ENCODE peak calls at places on chromosome 7, in eight cellular contexts. W is PC-9, S is GM23248, L is body of pancreas, Q is mesendoderm, J is stomach, A is testis, K is hepatocyte. V is an unnamed sample.

GRCh38 chr7:143499246-143499645 is 21.6 kb downstream of the TAS2R41 start:
- DNase-seq in W (no peak), S (peak), L (no peak), Q (no peak), J (no peak), A (no peak), K (peak), V (no peak)

GRCh38 chr7:47361229-47361628 is 220.7 kb downstream of the TNS3 start:
- DNase-seq in W (no peak), S (no peak), L (no peak), Q (no peak), J (peak), A (no peak), K (no peak), V (no peak)

GRCh38 chr7:101553771-101554445 is 75.2 kb downstream of the MYL10 start:
- DNase-seq in W (no peak), S (no peak), L (no peak), Q (no peak), J (no peak), A (no peak), K (no peak), V (no peak)

GRCh38 chr7:15178065-15178464 is 275.5 kb upstream of the DGKB start:
- DNase-seq in W (no peak), S (peak), L (no peak), Q (no peak), J (no peak), A (no peak), K (no peak), V (no peak)

GRCh38 chr7:24381919-24382505 is 98.0 kb downstream of the NPY start:
- DNase-seq in W (peak), S (peak), L (no peak), Q (peak), J (no peak), A (no peak), K (peak), V (no peak)

GRCh38 chr7:32937344-32938174 is 19.7 kb upstream of the FKBP9 start:
- DNase-seq in W (peak), S (peak), L (peak), Q (no peak), J (peak), A (peak), K (peak), V (no peak)

GRCh38 chr7:54831644-54832095 is 72.7 kb upstream of the SEC61G start:
- DNase-seq in W (peak), S (no peak), L (no peak), Q (peak), J (no peak), A (no peak), K (no peak), V (no peak)

GRCh38 chr7:9955138-9955537 is 1018.5 kb upstream of the PHF14 start:
- DNase-seq in W (no peak), S (no peak), L (no peak), Q (no peak), J (no peak), A (no peak), K (no peak), V (no peak)

GRCh38 chr7:46671108-46671769 is 750.2 kb upstream of the IGFBP3 start:
- DNase-seq in W (no peak), S (no peak), L (no peak), Q (peak), J (no peak), A (no peak), K (no peak), V (no peak)

GRCh38 chr7:21054427-21055133 is 267.9 kb upstream of the SP8 start:
- DNase-seq in W (peak), S (peak), L (no peak), Q (peak), J (no peak), A (no peak), K (no peak), V (no peak)

GRCh38 chr7:47888371-47889265 is 59.6 kb downstream of the PKD1L1 start:
- DNase-seq in W (no peak), S (no peak), L (no peak), Q (no peak), J (no peak), A (peak), K (no peak), V (no peak)

GRCh38 chr7:38107486-38107893 is 70.6 kb upstream of the STARD3NL start:
- DNase-seq in W (peak), S (peak), L (peak), Q (peak), J (peak), A (peak), K (peak), V (peak)

DNA sequence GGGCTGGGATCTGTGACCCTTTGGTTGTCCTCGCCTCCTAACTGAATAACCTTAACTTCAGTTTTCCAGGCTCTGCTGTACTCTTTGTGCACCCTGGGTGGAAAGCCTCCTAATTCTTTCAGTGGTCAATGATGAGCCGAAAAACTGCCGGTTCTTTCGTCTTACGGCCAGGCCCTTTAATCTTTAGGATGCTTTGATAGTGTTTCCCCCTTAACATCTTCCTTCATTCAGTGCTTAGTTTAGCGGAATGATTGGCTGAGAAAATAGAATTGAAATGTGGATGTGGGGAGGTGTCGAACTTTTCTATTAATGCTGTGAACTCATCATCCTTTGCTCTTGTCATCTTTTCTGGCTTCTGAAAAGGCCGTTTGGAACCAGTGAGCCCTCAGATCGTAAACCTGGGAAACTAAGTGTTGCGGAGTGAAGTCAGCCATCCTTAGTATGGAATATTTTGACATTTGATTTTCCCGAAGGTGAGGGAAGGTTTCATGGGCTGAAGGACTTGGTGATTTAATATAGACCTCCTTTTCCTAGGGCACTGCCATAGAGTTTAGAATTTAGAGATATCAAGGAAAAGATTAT is 874 bp downstream of the GARS1 start:
- DNase-seq in W (no peak), S (peak), L (no peak), Q (peak), J (no peak), A (no peak), K (no peak), V (peak)
- H3K27ac ChIP-seq in W (peak), S (peak), L (peak), Q (peak), J (peak), A (peak), K (peak), V (peak)

GRCh38 chr7:157279973-157280841 is 56.6 kb upstream of the DNAJB6 start:
- DNase-seq in W (no peak), S (no peak), L (no peak), Q (no peak), J (no peak), A (no peak), K (no peak), V (no peak)

GRCh38 chr7:157281221-157281998 is 55.4 kb upstream of the DNAJB6 start:
- DNase-seq in W (no peak), S (no peak), L (no peak), Q (no peak), J (no peak), A (no peak), K (no peak), V (no peak)

GRCh38 chr7:157278167-157278790 is 58.5 kb upstream of the DNAJB6 start:
- DNase-seq in W (no peak), S (no peak), L (no peak), Q (no peak), J (no peak), A (no peak), K (no peak), V (no peak)

GRCh38 chr7:157278791-157279678 is 57.8 kb upstream of the DNAJB6 start:
- DNase-seq in W (no peak), S (peak), L (peak), Q (no peak), J (peak), A (peak), K (no peak), V (no peak)

DNA sequence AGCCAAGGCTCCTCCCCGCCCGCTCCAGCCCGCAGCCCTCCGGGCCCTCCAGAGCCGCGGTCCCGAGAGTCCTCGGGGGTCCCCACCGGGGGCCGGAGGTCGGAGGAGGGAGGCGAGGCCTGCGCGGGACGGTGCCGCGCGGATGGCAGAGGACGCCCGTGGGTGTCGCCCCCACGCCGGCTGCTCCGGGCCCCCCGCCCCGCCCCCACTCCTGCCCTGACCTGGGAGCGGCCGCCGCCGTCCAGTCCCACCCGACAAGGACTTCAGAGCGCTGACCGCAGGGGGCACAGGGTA is 57.2 kb upstream of the DNAJB6 start:
- DNase-seq in W (no peak), S (no peak), L (no peak), Q (no peak), J (no peak), A (no peak), K (no peak), V (no peak)
- H3K27ac ChIP-seq in W (no peak), S (no peak), L (no peak), Q (no peak), J (no peak), A (peak), K (no peak), V (no peak)

DNA sequence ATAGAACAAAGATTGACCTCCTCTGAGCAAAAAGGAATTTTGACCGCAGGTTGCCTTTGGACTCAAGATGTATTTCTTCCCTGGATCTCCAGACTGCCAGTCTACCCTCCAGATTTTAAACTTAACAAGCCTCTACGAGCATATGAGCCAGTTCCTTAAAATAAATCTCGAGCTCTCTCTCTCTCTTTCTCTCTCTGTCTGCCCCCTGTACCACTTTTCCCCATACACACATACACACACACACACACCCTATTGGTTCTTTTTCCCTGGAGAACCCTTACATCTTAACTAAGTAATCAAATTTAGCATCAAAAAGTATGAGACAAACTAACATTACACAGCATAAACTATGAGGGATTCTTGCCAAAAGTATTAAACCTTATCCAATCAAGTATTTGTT is 11.4 kb downstream of the BCAP29 start:
- DNase-seq in W (no peak), S (peak), L (no peak), Q (no peak), J (no peak), A (no peak), K (no peak), V (no peak)
- H3K27ac ChIP-seq in W (no peak), S (peak), L (no peak), Q (no peak), J (no peak), A (no peak), K (no peak), V (no peak)

DNA sequence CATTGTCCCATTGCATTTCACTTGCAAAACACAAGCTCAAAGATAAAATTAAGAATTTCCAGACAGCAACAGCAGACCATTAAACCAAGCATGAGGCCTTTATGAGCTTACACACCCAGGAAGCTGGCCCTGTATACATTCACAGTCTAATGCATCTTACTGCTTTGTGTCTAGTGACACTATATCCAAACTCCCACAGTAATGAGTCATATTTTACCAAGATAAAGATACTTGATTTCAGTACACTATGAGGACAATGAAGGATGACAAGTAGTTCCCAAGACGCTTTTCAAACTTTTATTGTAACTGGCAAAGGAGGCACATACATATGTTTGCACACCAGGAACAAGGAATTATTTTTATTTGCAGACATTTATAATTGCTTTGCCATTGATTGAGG is 148.0 kb downstream of the TSPAN12 start:
- DNase-seq in W (no peak), S (no peak), L (no peak), Q (no peak), J (no peak), A (no peak), K (no peak), V (no peak)
- H3K27ac ChIP-seq in W (no peak), S (no peak), L (no peak), Q (no peak), J (no peak), A (no peak), K (no peak), V (no peak)

GRCh38 chr7:17456541-17456940 is 158.1 kb downstream of the AHR start:
- DNase-seq in W (no peak), S (peak), L (no peak), Q (no peak), J (no peak), A (no peak), K (no peak), V (no peak)
- H3K27ac ChIP-seq in W (no peak), S (no peak), L (no peak), Q (no peak), J (no peak), A (no peak), K (no peak), V (no peak)

GRCh38 chr7:150945171-150945852 is 32.8 kb downstream of the KCNH2 start:
- DNase-seq in W (no peak), S (no peak), L (peak), Q (no peak), J (peak), A (peak), K (peak), V (no peak)
- H3K27ac ChIP-seq in W (no peak), S (no peak), L (no peak), Q (no peak), J (peak), A (peak), K (peak), V (no peak)

DNA sequence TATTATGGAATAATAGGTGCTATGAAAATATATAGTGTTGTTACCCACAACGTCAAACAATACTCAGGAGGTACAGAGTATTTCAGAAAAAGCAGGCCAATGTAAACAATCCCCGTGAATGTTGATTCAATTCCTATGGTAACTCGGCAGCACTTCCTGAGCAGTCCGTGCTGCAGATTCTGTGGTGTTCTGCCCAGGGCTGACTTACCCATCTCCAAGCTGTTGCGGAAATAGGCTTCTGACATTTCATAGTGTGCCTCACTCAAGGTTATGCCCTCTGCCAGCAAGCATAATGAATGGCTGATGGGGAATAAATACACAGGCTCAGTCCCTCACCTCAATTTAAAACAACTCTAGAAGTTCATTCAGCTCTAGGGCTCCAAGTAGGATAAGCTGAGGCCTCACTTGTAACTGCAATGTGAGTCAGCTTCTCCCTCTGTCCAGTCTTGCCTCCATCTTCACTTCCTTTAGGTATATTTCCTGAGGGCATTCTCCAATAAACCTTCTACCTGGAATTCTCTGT is 177.6 kb downstream of the GNAI1 start:
- DNase-seq in W (no peak), S (peak), L (peak), Q (peak), J (no peak), A (no peak), K (peak), V (no peak)
- H3K27ac ChIP-seq in W (no peak), S (peak), L (no peak), Q (no peak), J (no peak), A (no peak), K (peak), V (peak)

V was measured in naive thymus-derived CD4-positive, alpha-beta T cell.